ENCODE peak calls at places on chromosome 11, in five cellular contexts. L is upper lobe of right lung; Z is left ventricle myocardium inferior; A is effector memory CD4-positive, alpha-beta T cell; V is right atrium auricular region. O is an unnamed sample. For H3K4me1, the result is how much of the 10 kb centered on the place peaks cover.

GRCh38 chr11:102552447-102553200 is 22.1 kb upstream of the MMP7 start:
- DNase-seq in L (no peak), V (no peak), Z (no peak), A (no peak), O (no peak)

GRCh38 chr11:86132667-86133310 is 63.9 kb upstream of the PICALM start:
- DNase-seq in V (no peak), L (no peak), A (no peak), Z (no peak), O (no peak)

GRCh38 chr11:18366286-18366685 is 28.1 kb upstream of the LDHA start:
- DNase-seq in V (no peak), A (no peak), L (no peak), Z (no peak), O (no peak)

GRCh38 chr11:11579012-11579755 is 42.6 kb downstream of the GALNT18 start:
- DNase-seq in A (no peak), V (peak), L (no peak), Z (peak), O (peak)

GRCh38 chr11:76771446-76772099 is 11.6 kb upstream of the TSKU start:
- DNase-seq in V (no peak), A (no peak), L (no peak), Z (no peak), O (no peak)

GRCh38 chr11:88552377-88553029 is 215.0 kb upstream of the CTSC start:
- DNase-seq in A (peak), Z (no peak), L (peak), V (no peak), O (peak)

GRCh38 chr11:41660585-41660984 is 201.1 kb upstream of the LRRC4C start:
- DNase-seq in L (no peak), V (no peak), A (no peak), Z (no peak), O (no peak)

GRCh38 chr11:61152816-61153592 is 8.2 kb downstream of the VPS37C start:
- DNase-seq in L (no peak), A (no peak), V (no peak), Z (no peak), O (no peak)

GRCh38 chr11:34165786-34166557 is 60.5 kb downstream of the NAT10 start:
- DNase-seq in A (no peak), V (no peak), Z (no peak), L (no peak), O (no peak)

GRCh38 chr11:107752954-107753822 is 41.3 kb upstream of the SLN start:
- DNase-seq in Z (no peak), V (no peak), L (no peak), A (no peak), O (no peak)

GRCh38 chr11:93197383-93198220 is at the start of gene SLC36A4:
- DNase-seq in Z (peak), V (peak), A (peak), L (peak), O (peak)

GRCh38 chr11:9250139-9250582 is 15.0 kb downstream of the DENND5A start:
- DNase-seq in L (no peak), Z (no peak), V (no peak), A (peak), O (no peak)

GRCh38 chr11:123578778-123579481 is 75.5 kb downstream of the SCN3B start:
- DNase-seq in Z (no peak), L (no peak), A (no peak), V (no peak), O (no peak)

GRCh38 chr11:10602945-10603344 is 34.5 kb upstream of the LYVE1 start:
- DNase-seq in L (no peak), V (no peak), A (no peak), Z (no peak), O (no peak)

GRCh38 chr11:70480711-70481110 is 82.4 kb downstream of the CTTN start:
- DNase-seq in A (no peak), V (no peak), Z (peak), L (no peak), O (no peak)

GRCh38 chr11:126497581-126498109 is 142.2 kb downstream of the ST3GAL4 start:
- DNase-seq in V (no peak), A (no peak), L (peak), Z (no peak), O (no peak)

GRCh38 chr11:9004310-9004945 is 627 bp upstream of the NRIP3 start:
- DNase-seq in A (peak), L (peak), Z (no peak), V (no peak), O (peak)

GRCh38 chr11:121524233-121524631 is 71.5 kb upstream of the SORL1-AS1 start:
- DNase-seq in Z (no peak), A (no peak), V (no peak), L (no peak), O (no peak)

GRCh38 chr11:67508486-67509121 is 642 bp upstream of the CDK2AP2 start:
- DNase-seq in L (peak), A (peak), Z (peak), V (peak), O (peak)

GRCh38 chr11:67506426-67507032 is 1.4 kb upstream of the PITPNM1 start:
- DNase-seq in A (no peak), L (no peak), Z (no peak), V (no peak), O (no peak)

GRCh38 chr11:67507891-67508485 is at the start of gene CDK2AP2:
- DNase-seq in A (peak), L (peak), V (peak), Z (peak), O (peak)

GRCh38 chr11:67507242-67507890 is 596 bp downstream of the CDK2AP2 start:
- DNase-seq in A (no peak), V (peak), L (no peak), Z (peak), O (no peak)

DNA sequence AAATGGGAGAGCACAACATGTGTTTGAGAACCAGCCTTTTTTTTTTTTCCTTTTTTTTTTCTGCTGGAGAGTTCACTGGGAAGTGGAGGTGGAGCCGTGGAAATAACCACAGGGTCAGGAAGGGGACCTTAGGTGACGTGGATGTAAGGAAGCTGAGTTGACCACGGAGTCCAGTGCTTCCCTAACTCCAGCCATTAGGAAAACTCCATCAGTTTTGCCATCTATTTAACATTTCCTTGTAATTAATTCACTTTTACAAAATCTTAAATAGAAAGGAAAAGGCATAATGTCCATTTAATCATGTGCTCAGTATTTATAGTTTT is 2.0 kb upstream of the CDK2AP2 start:
- DNase-seq in A (no peak), V (no peak), Z (no peak), L (no peak), O (no peak)
- H3K4me3 ChIP-seq in A (no peak), V (no peak), Z (no peak), L (no peak), O (no peak)

GRCh38 chr11:44566559-44566949 is 1.1 kb downstream of the CD82 start:
- DNase-seq in L (no peak), V (no peak), Z (no peak), A (no peak), O (no peak)
- H3K4me1 ChIP-seq in L (half or more), V (under half), Z (half or more), A (half or more), O (under half)

GRCh38 chr11:117000741-117001096 is 97.5 kb downstream of the SIK3 start:
- DNase-seq in L (no peak), Z (no peak), A (no peak), V (no peak), O (no peak)
- H3K27ac ChIP-seq in L (no peak), Z (no peak), A (no peak), V (no peak), O (no peak)

GRCh38 chr11:58575377-58576020 is at the start of gene LPXN:
- DNase-seq in Z (no peak), V (no peak), L (no peak), A (peak), O (no peak)
- H3K4me3 ChIP-seq in Z (peak), V (no peak), L (peak), A (peak), O (peak)

GRCh38 chr11:75273989-75274391 is 33.4 kb downstream of the TPBGL start:
- DNase-seq in V (no peak), L (peak), A (no peak), Z (no peak), O (peak)

GRCh38 chr11:75273331-75273988 is 32.9 kb downstream of the TPBGL start:
- DNase-seq in L (peak), Z (no peak), V (no peak), A (no peak), O (no peak)

GRCh38 chr11:75277211-75277805 is 36.7 kb downstream of the TPBGL start:
- DNase-seq in A (no peak), V (no peak), Z (no peak), L (peak), O (peak)

GRCh38 chr11:75276696-75277095 is 36.1 kb downstream of the TPBGL start:
- DNase-seq in Z (no peak), V (no peak), A (no peak), L (peak), O (no peak)

DNA sequence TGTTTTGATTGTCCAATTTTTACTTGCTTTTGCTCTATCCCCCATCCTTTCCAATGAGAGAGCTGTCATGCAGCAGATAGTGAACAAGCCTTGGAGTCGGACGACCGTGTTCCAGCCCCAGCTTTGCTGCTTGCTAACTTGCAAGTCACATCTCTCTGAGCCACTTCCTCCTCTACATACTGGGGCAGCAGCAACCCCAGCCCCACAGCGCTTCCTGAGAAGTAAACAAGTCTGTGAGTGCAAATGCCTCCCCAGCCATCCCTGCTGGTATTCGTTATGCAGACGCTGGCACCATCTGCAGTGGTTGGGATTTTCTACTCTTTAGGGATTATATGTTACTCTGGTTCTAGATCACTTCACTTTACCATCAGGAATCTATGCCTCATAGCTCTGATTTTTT is 35.0 kb downstream of the TPBGL start:
- DNase-seq in L (peak), A (peak), Z (peak), V (no peak), O (peak)
- H3K4me1 ChIP-seq in L (under half), A (under half), Z (under half), V (under half), O (under half)

DNA sequence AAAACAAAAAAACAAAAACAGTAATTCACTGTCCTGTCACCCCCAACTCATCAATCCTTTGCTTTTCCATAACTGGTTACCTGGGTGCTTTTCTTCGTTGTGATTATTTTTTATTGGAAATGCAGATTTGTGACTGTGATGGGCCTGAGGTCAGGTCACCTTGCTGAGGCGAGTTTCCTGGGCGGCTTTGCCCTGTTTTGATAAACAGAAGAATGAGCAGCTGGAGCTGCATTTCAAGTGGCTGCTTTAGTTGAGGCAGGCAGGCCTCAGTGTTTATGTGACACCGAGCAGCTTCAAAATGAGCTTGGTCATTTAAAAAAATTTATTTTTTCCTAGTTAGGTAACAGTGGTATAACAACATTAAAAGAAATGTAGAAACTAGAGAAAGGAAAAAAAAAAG is 22.2 kb downstream of the PTPRJ start:
- DNase-seq in L (no peak), A (no peak), V (no peak), Z (no peak), O (no peak)
- H3K27ac ChIP-seq in L (no peak), A (peak), V (no peak), Z (peak), O (peak)

GRCh38 chr11:7906481-7906880 is 24.6 kb downstream of the OR10A6 start:
- DNase-seq in A (no peak), V (no peak), L (no peak), Z (no peak), O (no peak)
- H3K4me3 ChIP-seq in A (no peak), V (no peak), L (no peak), Z (no peak), O (no peak)

GRCh38 chr11:2699185-2699530 is 636 bp downstream of the KCNQ1OT1 start:
- DNase-seq in Z (peak), A (no peak), V (no peak), L (peak), O (no peak)

GRCh38 chr11:2700415-2701211 is 819 bp upstream of the KCNQ1OT1 start:
- DNase-seq in Z (peak), V (peak), A (no peak), L (peak), O (peak)

GRCh38 chr11:2701230-2701629 is 1.4 kb upstream of the KCNQ1OT1 start:
- DNase-seq in Z (peak), A (no peak), L (no peak), V (no peak), O (no peak)

GRCh38 chr11:2698386-2699184 is 1.2 kb downstream of the KCNQ1OT1 start:
- DNase-seq in V (no peak), Z (peak), L (no peak), A (no peak), O (no peak)

DNA sequence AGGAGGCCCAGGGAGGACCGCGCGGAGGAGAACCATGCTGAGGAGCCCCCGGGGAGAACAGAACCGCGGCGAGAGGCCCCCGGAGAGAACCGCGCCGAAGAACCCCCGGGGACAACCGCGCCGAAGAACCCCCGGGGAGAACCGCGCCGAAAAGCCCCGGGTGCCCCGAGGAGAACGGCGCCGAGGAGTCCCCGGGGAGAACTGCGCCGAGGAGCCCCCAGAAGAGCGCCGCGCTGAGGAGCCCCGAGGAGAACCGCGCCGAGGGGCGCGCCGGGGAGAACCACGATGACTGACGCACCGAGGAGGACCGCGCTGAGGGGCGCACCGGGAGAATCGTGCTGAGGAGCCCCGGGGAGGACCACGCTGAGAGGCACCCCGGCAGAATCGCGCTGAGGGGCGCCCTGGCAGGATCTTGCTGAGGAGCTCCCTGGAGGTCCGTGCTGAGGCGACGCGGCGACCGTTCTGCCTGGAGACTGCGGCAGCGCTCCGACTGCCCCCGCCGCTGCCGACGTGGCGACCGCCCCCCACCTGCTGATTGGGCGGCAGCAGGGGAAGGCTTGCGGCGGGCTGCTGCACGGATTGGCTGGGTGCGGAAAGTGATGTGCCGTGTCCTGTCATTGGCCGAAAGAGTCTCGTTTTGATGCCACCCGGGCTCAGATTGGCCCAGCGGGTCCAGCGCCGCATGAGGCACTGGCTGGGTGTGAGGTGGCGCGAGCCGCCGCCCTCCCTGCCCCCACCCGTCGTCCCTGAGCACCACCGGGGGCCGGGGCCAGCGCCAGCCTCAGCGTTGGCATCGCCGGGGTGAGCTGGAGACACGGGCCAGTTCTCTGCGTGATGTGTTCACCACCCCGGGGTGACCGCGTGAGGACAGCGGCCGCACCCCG is at the start of gene KCNQ1OT1:
- DNase-seq in Z (peak), L (peak), A (peak), V (peak), O (peak)
- H3K4me1 ChIP-seq in Z (under half), L (under half), A (under half), V (under half), O (under half)

GRCh38 chr11:66970371-66970807 is 4.7 kb upstream of the C11orf86 start:
- DNase-seq in L (no peak), Z (no peak), V (no peak), A (no peak), O (no peak)

GRCh38 chr11:66973956-66974585 is 1.0 kb upstream of the C11orf86 start:
- DNase-seq in A (no peak), Z (no peak), L (no peak), V (no peak), O (no peak)

GRCh38 chr11:66970808-66971442 is 4.2 kb upstream of the C11orf86 start:
- DNase-seq in A (no peak), L (no peak), Z (no peak), V (peak), O (no peak)

GRCh38 chr11:66969584-66970205 is 5.4 kb upstream of the C11orf86 start:
- DNase-seq in V (no peak), A (no peak), L (no peak), Z (no peak), O (no peak)

DNA sequence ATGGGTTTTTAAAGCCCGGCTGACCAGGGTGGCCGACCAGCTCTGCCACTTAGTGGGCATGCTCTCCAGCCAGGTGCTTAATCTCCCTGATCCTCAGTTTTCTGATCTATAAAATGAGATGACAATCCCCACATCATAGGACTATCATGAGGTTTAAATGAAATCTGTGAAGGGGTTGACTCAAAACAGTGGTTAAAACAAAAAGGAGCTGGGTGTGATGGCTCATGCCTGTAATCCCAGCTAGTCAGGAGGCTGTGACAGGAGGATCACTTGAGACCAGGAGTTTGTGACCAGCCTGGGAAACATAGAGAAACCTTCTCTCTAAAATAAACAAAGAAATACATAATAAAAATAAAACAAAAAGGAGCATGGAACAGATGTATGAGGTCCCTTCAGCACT is 3.6 kb upstream of the C11orf86 start:
- DNase-seq in Z (no peak), A (no peak), L (no peak), V (no peak), O (no peak)
- H3K27ac ChIP-seq in Z (no peak), A (no peak), L (peak), V (peak), O (no peak)

DNA sequence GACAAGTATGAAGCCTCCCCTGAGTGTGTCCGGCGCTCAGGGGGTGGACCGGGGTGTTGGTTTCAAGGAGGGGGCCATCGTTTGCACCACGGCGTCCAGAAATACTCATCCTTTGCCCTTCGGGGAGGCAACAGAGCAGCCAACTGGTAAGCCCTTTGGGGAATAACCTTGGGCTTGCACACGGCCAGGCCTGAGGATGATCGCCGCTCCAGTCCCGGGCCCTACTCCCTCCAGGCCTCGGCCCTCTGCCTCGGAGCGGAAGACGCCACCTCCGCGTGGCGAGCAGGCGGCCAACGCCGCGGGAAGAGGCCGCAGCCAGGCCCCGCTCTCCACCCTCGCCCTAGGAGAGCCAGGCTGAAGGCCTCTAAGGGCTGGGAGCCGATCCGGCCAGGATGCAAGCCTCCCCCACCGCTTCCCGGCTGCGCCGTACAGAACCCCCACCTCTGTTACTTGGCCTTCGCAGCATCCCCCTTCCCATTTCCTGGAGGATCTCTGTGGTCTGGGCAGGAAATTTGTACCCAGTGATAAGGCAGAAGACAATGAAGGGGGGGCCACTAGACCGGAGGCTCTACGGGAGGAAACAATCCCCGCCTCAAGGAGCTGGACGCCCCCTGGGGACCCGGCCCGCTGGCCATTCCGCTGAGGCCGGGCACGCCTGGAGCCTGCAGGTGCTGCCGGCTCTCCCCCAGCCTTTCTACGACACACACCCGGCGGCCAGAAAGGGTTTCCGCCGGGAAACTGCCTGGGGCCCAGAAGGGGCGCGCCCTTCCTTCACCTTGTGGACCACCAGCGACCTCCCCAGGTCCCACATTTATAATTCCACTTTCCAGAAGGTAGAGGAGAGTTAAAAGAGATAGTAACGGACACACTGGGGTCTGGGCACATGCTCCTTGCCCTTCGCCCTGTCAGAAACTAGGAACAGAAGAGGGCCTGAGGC is 2.6 kb downstream of the ESAM start:
- DNase-seq in Z (peak), V (no peak), A (no peak), L (peak), O (peak)
- H3K4me3 ChIP-seq in Z (peak), V (peak), A (peak), L (peak), O (peak)

O was measured in heart left ventricle.